ENCODE peak calls at places on chromosome 3, in eight cellular contexts. T is neuronal stem cell, V is neural progenitor cell, J is HepG2, H is fibroblast of lung, X is K562, Z is PC-3, M is DND-41. N is an unnamed sample. For H3K4me1 and H3K36me3, the result is how much of the 10 kb centered on the place peaks cover.

GRCh38 chr3:19110335-19110734 is 38.0 kb upstream of the KCNH8 start:
- DNase-seq in T (no peak), V (no peak), J (no peak), H (no peak), X (no peak), Z (no peak), M (no peak), N (no peak)

GRCh38 chr3:197494366-197495058 is 61.3 kb downstream of the BDH1 start:
- DNase-seq in T (no peak), V (no peak), J (peak), H (peak), X (no peak), Z (peak), M (no peak), N (no peak)

GRCh38 chr3:38268522-38268921 is 2.9 kb downstream of the SLC22A13 start:
- DNase-seq in T (no peak), V (no peak), J (no peak), H (no peak), X (no peak), Z (no peak), M (no peak), N (no peak)

GRCh38 chr3:119145500-119146167 is at the start of gene TEX55:
- DNase-seq in T (no peak), V (peak), J (peak), H (peak), X (peak), Z (peak), M (no peak), N (peak)

GRCh38 chr3:107985496-107985895 is 105.3 kb downstream of the CD47 start:
- DNase-seq in T (no peak), V (no peak), J (no peak), H (no peak), X (no peak), Z (peak), M (peak), N (no peak)

GRCh38 chr3:60555704-60556340 is 695.4 kb downstream of the FHIT start:
- DNase-seq in T (peak), V (peak), J (no peak), H (peak), X (no peak), Z (peak), M (no peak), N (no peak)

GRCh38 chr3:187734841-187735240 is 10.4 kb downstream of the BCL6 start:
- DNase-seq in T (no peak), V (no peak), J (no peak), H (peak), X (no peak), Z (no peak), M (no peak), N (no peak)

GRCh38 chr3:130081371-130081881 is at the start of gene ALG1L2:
- DNase-seq in T (no peak), V (no peak), J (no peak), H (no peak), X (no peak), Z (no peak), M (no peak), N (no peak)

GRCh38 chr3:21954709-21955108 is 203.7 kb upstream of the ZNF385D start:
- DNase-seq in T (no peak), V (no peak), J (no peak), H (peak), X (no peak), Z (peak), M (no peak), N (peak)

GRCh38 chr3:126987596-126987995 is 4.7 kb downstream of the PLXNA1 start:
- DNase-seq in T (no peak), V (no peak), J (no peak), H (no peak), X (no peak), Z (no peak), M (no peak), N (no peak)

GRCh38 chr3:43932921-43933320 is 242.2 kb downstream of the ABHD5 start:
- DNase-seq in T (no peak), V (no peak), J (no peak), H (peak), X (no peak), Z (peak), M (no peak), N (peak)

DNA sequence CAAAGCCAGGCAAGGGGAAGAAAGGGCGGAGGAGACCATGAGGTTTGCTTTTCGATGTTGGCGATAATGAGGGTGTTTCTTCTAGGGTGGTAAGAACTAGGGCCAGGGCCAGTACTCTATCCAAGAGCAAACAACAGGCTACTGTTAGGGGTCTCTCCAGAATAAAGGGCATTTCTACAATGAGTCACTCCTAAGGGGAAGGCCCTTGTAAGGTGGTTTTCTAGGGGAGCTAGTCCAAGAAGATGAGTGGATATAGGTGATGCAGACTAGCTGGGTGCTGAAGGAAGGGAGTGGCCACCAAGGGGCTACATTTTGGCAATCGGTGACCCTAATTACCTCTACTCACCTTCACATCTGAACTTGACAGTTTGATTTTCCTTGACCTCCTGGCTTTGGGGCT is 148.5 kb upstream of the HACD2 start:
- DNase-seq in T (no peak), V (no peak), J (no peak), H (peak), X (no peak), Z (peak), M (no peak), N (no peak)
- H3K9ac ChIP-seq in T (no peak), V (no peak), J (no peak), H (no peak), X (no peak), Z (peak), M (no peak), N (no peak)

GRCh38 chr3:190013943-190014924 is 106.5 kb downstream of the P3H2 start:
- DNase-seq in T (no peak), V (no peak), J (no peak), H (peak), X (no peak), Z (peak), M (no peak), N (no peak)

GRCh38 chr3:190012314-190012782 is 108.3 kb downstream of the P3H2 start:
- DNase-seq in T (peak), V (peak), J (peak), H (peak), X (no peak), Z (peak), M (no peak), N (peak)

GRCh38 chr3:190012784-190013183 is 107.9 kb downstream of the P3H2 start:
- DNase-seq in T (no peak), V (no peak), J (no peak), H (peak), X (no peak), Z (peak), M (no peak), N (no peak)

GRCh38 chr3:190016966-190017365 is 103.7 kb downstream of the P3H2 start:
- DNase-seq in T (no peak), V (no peak), J (no peak), H (no peak), X (no peak), Z (no peak), M (no peak), N (no peak)

GRCh38 chr3:190014940-190015339 is 105.8 kb downstream of the P3H2 start:
- DNase-seq in T (no peak), V (no peak), J (no peak), H (no peak), X (no peak), Z (no peak), M (no peak), N (no peak)
- H3K4me1 ChIP-seq in T (under half), V (under half), J (under half), H (under half), X (under half), Z (half or more), M (under half), N (under half)

GRCh38 chr3:184183679-184184078 is 2.3 kb upstream of the ABCF3 start:
- DNase-seq in T (no peak), V (no peak), J (no peak), H (no peak), X (no peak), Z (no peak), M (no peak), N (no peak)
- H3K36me3 ChIP-seq in T (half or more), V (under half), J (half or more), H (under half), X (half or more), Z (half or more), M (half or more), N (half or more)

GRCh38 chr3:134313839-134314587 is 60.2 kb downstream of the AMOTL2 start:
- DNase-seq in T (no peak), V (no peak), J (peak), H (peak), X (no peak), Z (peak), M (no peak), N (no peak)
- H3K9ac ChIP-seq in T (peak), V (peak), J (peak), H (peak), X (no peak), Z (peak), M (no peak), N (peak)

GRCh38 chr3:12194209-12194608 is 35.5 kb upstream of the TIMP4 start:
- DNase-seq in T (peak), V (no peak), J (no peak), H (peak), X (no peak), Z (peak), M (no peak), N (peak)

GRCh38 chr3:12196684-12197083 is 38.0 kb upstream of the TIMP4 start:
- DNase-seq in T (no peak), V (no peak), J (no peak), H (no peak), X (no peak), Z (no peak), M (no peak), N (no peak)

GRCh38 chr3:12193485-12194165 is 34.9 kb upstream of the TIMP4 start:
- DNase-seq in T (no peak), V (no peak), J (peak), H (peak), X (peak), Z (peak), M (no peak), N (peak)

GRCh38 chr3:12194669-12195161 is 36.0 kb upstream of the TIMP4 start:
- DNase-seq in T (no peak), V (no peak), J (peak), H (peak), X (peak), Z (peak), M (no peak), N (peak)

DNA sequence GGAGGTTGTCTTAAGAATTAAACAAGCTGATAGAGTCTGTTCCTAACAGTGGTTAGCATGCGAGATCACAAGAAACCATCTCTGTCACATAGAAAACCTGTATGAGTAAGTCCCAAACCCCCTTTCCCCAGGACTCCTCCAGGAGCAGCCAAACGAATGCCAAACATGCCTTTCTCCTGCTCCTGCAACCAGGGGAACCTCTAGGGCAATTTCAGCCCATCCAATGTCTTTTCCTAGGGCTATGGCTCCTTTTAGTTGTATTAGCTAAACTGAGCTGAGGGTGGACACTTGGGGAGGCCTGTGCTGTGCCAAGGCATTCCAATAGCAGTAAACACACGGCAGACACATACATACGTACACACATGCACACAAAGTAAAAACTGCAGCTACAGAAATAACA is 36.5 kb upstream of the TIMP4 start:
- DNase-seq in T (no peak), V (no peak), J (no peak), H (peak), X (no peak), Z (peak), M (no peak), N (peak)
- H3K4me1 ChIP-seq in T (under half), V (under half), J (under half), H (under half), X (under half), Z (half or more), M (under half), N (under half)